ENCODE peak calls at places on chromosome 1, in nine cellular contexts. I is osteocyte; R is T47D; W is stimulated activated CD4-positive, alpha-beta T cell treated with anti-CD3 and anti-CD28 coated beads, Interleukin-2, amount 100 ng/mL, for 48 hours; S is vagina; D is T-helper 1 cell; H is stimulated activated CD8-positive, alpha-beta memory T cell treated with anti-CD3 and anti-CD28 coated beads, Interleukin-7, amount 100 ng/mL, for 1 hour; U is T1000; V is B cell. B is an unnamed sample.
A peak's percentile ranks its signal among the peaks of the same experiment; 100 is the strongest.

GRCh38 chr1:155017021-155017945 is 14.7 kb downstream of the ZBTB7B start:
- DNase-seq in W (peak; percentile 87), U (peak; percentile 95), R (peak; percentile 65), S (no peak), D (peak; percentile 79), V (peak; percentile 94), H (peak; percentile 72), I (peak; percentile 97), B (peak; percentile 90)

GRCh38 chr1:208520700-208521099 is 276.5 kb upstream of the PLXNA2 start:
- DNase-seq in W (no peak), H (no peak), V (no peak), R (no peak), U (no peak), D (no peak), I (peak; percentile 23), S (peak; percentile 16), B (no peak)

GRCh38 chr1:7491089-7491817 is 279.8 kb upstream of the VAMP3 start:
- DNase-seq in S (no peak), H (no peak), V (no peak), R (no peak), D (no peak), I (no peak), W (no peak), U (no peak), B (peak; percentile 75)

GRCh38 chr1:178818416-178818815 is 52.5 kb downstream of the ANGPTL1 start:
- DNase-seq in D (no peak), U (no peak), S (no peak), I (no peak), H (no peak), W (no peak), R (no peak), V (no peak), B (peak; percentile 30)

GRCh38 chr1:189226779-189227178 is 1250.9 kb downstream of the BRINP3 start:
- DNase-seq in V (no peak), H (no peak), U (no peak), R (no peak), I (no peak), S (no peak), D (no peak), W (no peak), B (no peak)

GRCh38 chr1:93578911-93579825 is 102.5 kb downstream of the BCAR3 start:
- DNase-seq in D (no peak), W (no peak), U (no peak), S (no peak), R (no peak), H (no peak), I (no peak), V (no peak), B (no peak)

GRCh38 chr1:62735491-62736171 is 47.4 kb upstream of the DOCK7 start:
- DNase-seq in H (no peak), U (no peak), V (no peak), S (no peak), W (no peak), I (no peak), R (no peak), D (no peak), B (peak; percentile 52)

GRCh38 chr1:22919341-22920025 is 53.2 kb downstream of the LACTBL1 start:
- DNase-seq in I (no peak), D (no peak), R (no peak), W (no peak), U (no peak), H (no peak), S (no peak), V (no peak), B (no peak)

GRCh38 chr1:19208710-19209438 is 1.2 kb downstream of the UBR4 start:
- DNase-seq in W (no peak), R (no peak), V (no peak), I (no peak), U (no peak), H (no peak), S (no peak), D (no peak), B (peak; percentile 59)

GRCh38 chr1:242055921-242056320 is 57.0 kb upstream of the MAP1LC3C start:
- DNase-seq in V (no peak), H (no peak), I (no peak), U (no peak), W (no peak), R (peak; percentile 49), S (no peak), D (no peak), B (no peak)